ENCODE peak calls at places on chromosomes 4 and X, in eight cellular contexts. One of them, this sample, is unnamed.

GRCh38 chr4:183860726-183861125 is 44.4 kb upstream of the STOX2 start:
- DNase-seq in DMS153: peak
- DNase-seq in HAP-1: no peak
- DNase-seq in right cardiac atrium: no peak
- DNase-seq in foreskin keratinocyte: peak
- DNase-seq in HuH-7.5: no peak
- DNase-seq in neural crest cell: no peak
- DNase-seq in fibroblast of mammary gland: no peak
- DNase-seq in this sample: peak

GRCh38 chr4:113368056-113368455 is 318.6 kb downstream of the ANK2 start:
- DNase-seq in DMS153: no peak
- DNase-seq in HAP-1: no peak
- DNase-seq in right cardiac atrium: no peak
- DNase-seq in foreskin keratinocyte: no peak
- DNase-seq in HuH-7.5: no peak
- DNase-seq in neural crest cell: no peak
- DNase-seq in fibroblast of mammary gland: peak
- DNase-seq in this sample: no peak

GRCh38 chr4:89797117-89797516 is 39.8 kb downstream of the SNCA start:
- DNase-seq in DMS153: no peak
- DNase-seq in HAP-1: no peak
- DNase-seq in right cardiac atrium: peak
- DNase-seq in foreskin keratinocyte: peak
- DNase-seq in HuH-7.5: no peak
- DNase-seq in neural crest cell: no peak
- DNase-seq in fibroblast of mammary gland: peak
- DNase-seq in this sample: no peak

GRCh38 chr4:1416948-1417260 is 10.7 kb upstream of the NKX1-1 start:
- DNase-seq in DMS153: no peak
- DNase-seq in HAP-1: no peak
- DNase-seq in right cardiac atrium: no peak
- DNase-seq in foreskin keratinocyte: no peak
- DNase-seq in HuH-7.5: no peak
- DNase-seq in neural crest cell: no peak
- DNase-seq in fibroblast of mammary gland: no peak
- DNase-seq in this sample: no peak

GRCh38 chr4:6619466-6620255 is 20.8 kb upstream of the MRFAP1 start:
- DNase-seq in DMS153: no peak
- DNase-seq in HAP-1: no peak
- DNase-seq in right cardiac atrium: no peak
- DNase-seq in foreskin keratinocyte: no peak
- DNase-seq in HuH-7.5: no peak
- DNase-seq in neural crest cell: no peak
- DNase-seq in fibroblast of mammary gland: no peak
- DNase-seq in this sample: no peak

GRCh38 chrX:86002076-86002896 is 45.1 kb downstream of the CHM start:
- DNase-seq in DMS153: peak
- DNase-seq in HAP-1: peak
- DNase-seq in right cardiac atrium: peak
- DNase-seq in foreskin keratinocyte: no peak
- DNase-seq in HuH-7.5: no peak
- DNase-seq in neural crest cell: no peak
- DNase-seq in fibroblast of mammary gland: peak
- DNase-seq in this sample: no peak

GRCh38 chrX:110026099-110026844 is 23.4 kb downstream of the TMEM164 start:
- DNase-seq in DMS153: no peak
- DNase-seq in HAP-1: peak
- DNase-seq in right cardiac atrium: no peak
- DNase-seq in foreskin keratinocyte: peak
- DNase-seq in HuH-7.5: no peak
- DNase-seq in neural crest cell: no peak
- DNase-seq in fibroblast of mammary gland: peak
- DNase-seq in this sample: no peak

GRCh38 chr4:1792832-1793495 is at the start of gene FGFR3:
- DNase-seq in DMS153: no peak
- DNase-seq in HAP-1: peak
- DNase-seq in right cardiac atrium: peak
- DNase-seq in foreskin keratinocyte: no peak
- DNase-seq in HuH-7.5: peak
- DNase-seq in neural crest cell: no peak
- DNase-seq in fibroblast of mammary gland: no peak
- DNase-seq in this sample: peak

GRCh38 chr4:24560770-24561415 is 23.5 kb downstream of the DHX15 start:
- DNase-seq in DMS153: no peak
- DNase-seq in HAP-1: no peak
- DNase-seq in right cardiac atrium: no peak
- DNase-seq in foreskin keratinocyte: no peak
- DNase-seq in HuH-7.5: no peak
- DNase-seq in neural crest cell: no peak
- DNase-seq in fibroblast of mammary gland: peak
- DNase-seq in this sample: no peak

GRCh38 chrX:41890026-41890423 is 33.3 kb downstream of the CASK start:
- DNase-seq in DMS153: no peak
- DNase-seq in HAP-1: no peak
- DNase-seq in right cardiac atrium: no peak
- DNase-seq in foreskin keratinocyte: no peak
- DNase-seq in HuH-7.5: no peak
- DNase-seq in neural crest cell: no peak
- DNase-seq in fibroblast of mammary gland: no peak
- DNase-seq in this sample: no peak

GRCh38 chrX:26922278-26922677 is 540.9 kb downstream of the PPP4R3C start:
- DNase-seq in DMS153: no peak
- DNase-seq in HAP-1: no peak
- DNase-seq in right cardiac atrium: no peak
- DNase-seq in foreskin keratinocyte: no peak
- DNase-seq in HuH-7.5: no peak
- DNase-seq in neural crest cell: no peak
- DNase-seq in fibroblast of mammary gland: peak
- DNase-seq in this sample: no peak

GRCh38 chr4:25308761-25309160 is 3.8 kb upstream of the ZCCHC4 start:
- DNase-seq in DMS153: no peak
- DNase-seq in HAP-1: no peak
- DNase-seq in right cardiac atrium: no peak
- DNase-seq in foreskin keratinocyte: no peak
- DNase-seq in HuH-7.5: no peak
- DNase-seq in neural crest cell: no peak
- DNase-seq in fibroblast of mammary gland: peak
- DNase-seq in this sample: no peak

GRCh38 chr4:52037730-52038108 is 380 bp downstream of the SGCB start:
- DNase-seq in DMS153: no peak
- DNase-seq in HAP-1: peak
- DNase-seq in right cardiac atrium: peak
- DNase-seq in foreskin keratinocyte: no peak
- DNase-seq in HuH-7.5: peak
- DNase-seq in neural crest cell: peak
- DNase-seq in fibroblast of mammary gland: peak
- DNase-seq in this sample: no peak

GRCh38 chr4:86014599-86014998 is 345.3 kb downstream of the MAPK10 start:
- DNase-seq in DMS153: no peak
- DNase-seq in HAP-1: no peak
- DNase-seq in right cardiac atrium: no peak
- DNase-seq in foreskin keratinocyte: no peak
- DNase-seq in HuH-7.5: no peak
- DNase-seq in neural crest cell: no peak
- DNase-seq in fibroblast of mammary gland: peak
- DNase-seq in this sample: no peak

GRCh38 chr4:5052726-5053425 is 1.6 kb downstream of the STK32B start:
- DNase-seq in DMS153: no peak
- DNase-seq in HAP-1: no peak
- DNase-seq in right cardiac atrium: no peak
- DNase-seq in foreskin keratinocyte: peak
- DNase-seq in HuH-7.5: no peak
- DNase-seq in neural crest cell: no peak
- DNase-seq in fibroblast of mammary gland: no peak
- DNase-seq in this sample: no peak

GRCh38 chr4:14254252-14254651 is 626.7 kb upstream of the BOD1L1 start:
- DNase-seq in DMS153: no peak
- DNase-seq in HAP-1: no peak
- DNase-seq in right cardiac atrium: peak
- DNase-seq in foreskin keratinocyte: no peak
- DNase-seq in HuH-7.5: no peak
- DNase-seq in neural crest cell: peak
- DNase-seq in fibroblast of mammary gland: peak
- DNase-seq in this sample: no peak

GRCh38 chrX:47148946-47149345 is 3.9 kb downstream of the RBM10 start:
- DNase-seq in DMS153: no peak
- DNase-seq in HAP-1: no peak
- DNase-seq in right cardiac atrium: no peak
- DNase-seq in foreskin keratinocyte: no peak
- DNase-seq in HuH-7.5: no peak
- DNase-seq in neural crest cell: no peak
- DNase-seq in fibroblast of mammary gland: peak
- DNase-seq in this sample: no peak

GRCh38 chr4:74618659-74619058 is 173.7 kb downstream of the AREG start:
- DNase-seq in DMS153: no peak
- DNase-seq in HAP-1: no peak
- DNase-seq in right cardiac atrium: no peak
- DNase-seq in foreskin keratinocyte: no peak
- DNase-seq in HuH-7.5: no peak
- DNase-seq in neural crest cell: no peak
- DNase-seq in fibroblast of mammary gland: peak
- DNase-seq in this sample: no peak

GRCh38 chr4:40363382-40363920 is 28.3 kb downstream of the CHRNA9 start:
- DNase-seq in DMS153: no peak
- DNase-seq in HAP-1: no peak
- DNase-seq in right cardiac atrium: no peak
- DNase-seq in foreskin keratinocyte: no peak
- DNase-seq in HuH-7.5: no peak
- DNase-seq in neural crest cell: no peak
- DNase-seq in fibroblast of mammary gland: no peak
- DNase-seq in this sample: peak

GRCh38 chr4:182488886-182489285 is 245.7 kb downstream of the TENM3 start:
- DNase-seq in DMS153: no peak
- DNase-seq in HAP-1: no peak
- DNase-seq in right cardiac atrium: no peak
- DNase-seq in foreskin keratinocyte: no peak
- DNase-seq in HuH-7.5: no peak
- DNase-seq in neural crest cell: no peak
- DNase-seq in fibroblast of mammary gland: no peak
- DNase-seq in this sample: no peak

GRCh38 chrX:9677098-9677739 is 88.4 kb downstream of the GPR143 start:
- DNase-seq in DMS153: peak
- DNase-seq in HAP-1: no peak
- DNase-seq in right cardiac atrium: no peak
- DNase-seq in foreskin keratinocyte: peak
- DNase-seq in HuH-7.5: no peak
- DNase-seq in neural crest cell: no peak
- DNase-seq in fibroblast of mammary gland: peak
- DNase-seq in this sample: no peak

GRCh38 chr4:184534511-184535391 is 60.4 kb upstream of the IRF2 start:
- DNase-seq in DMS153: no peak
- DNase-seq in HAP-1: no peak
- DNase-seq in right cardiac atrium: no peak
- DNase-seq in foreskin keratinocyte: no peak
- DNase-seq in HuH-7.5: no peak
- DNase-seq in neural crest cell: no peak
- DNase-seq in fibroblast of mammary gland: peak
- DNase-seq in this sample: no peak

GRCh38 chr4:78171482-78171881 is 114.4 kb downstream of the FRAS1 start:
- DNase-seq in DMS153: no peak
- DNase-seq in HAP-1: no peak
- DNase-seq in right cardiac atrium: no peak
- DNase-seq in foreskin keratinocyte: no peak
- DNase-seq in HuH-7.5: no peak
- DNase-seq in neural crest cell: no peak
- DNase-seq in fibroblast of mammary gland: no peak
- DNase-seq in this sample: no peak

GRCh38 chr4:61532324-61532723 is 332.2 kb downstream of the ADGRL3 start:
- DNase-seq in DMS153: no peak
- DNase-seq in HAP-1: no peak
- DNase-seq in right cardiac atrium: no peak
- DNase-seq in foreskin keratinocyte: no peak
- DNase-seq in HuH-7.5: no peak
- DNase-seq in neural crest cell: peak
- DNase-seq in fibroblast of mammary gland: no peak
- DNase-seq in this sample: no peak

GRCh38 chr4:118718511-118719170 is 33.4 kb downstream of the METTL14 start:
- DNase-seq in DMS153: no peak
- DNase-seq in HAP-1: no peak
- DNase-seq in right cardiac atrium: no peak
- DNase-seq in foreskin keratinocyte: peak
- DNase-seq in HuH-7.5: no peak
- DNase-seq in neural crest cell: no peak
- DNase-seq in fibroblast of mammary gland: no peak
- DNase-seq in this sample: no peak

GRCh38 chr4:8727131-8727530 is 134.6 kb downstream of the CPZ start:
- DNase-seq in DMS153: no peak
- DNase-seq in HAP-1: no peak
- DNase-seq in right cardiac atrium: no peak
- DNase-seq in foreskin keratinocyte: no peak
- DNase-seq in HuH-7.5: no peak
- DNase-seq in neural crest cell: no peak
- DNase-seq in fibroblast of mammary gland: no peak
- DNase-seq in this sample: no peak

GRCh38 chrX:105876658-105877057 is 54.3 kb downstream of the NRK start:
- DNase-seq in DMS153: no peak
- DNase-seq in HAP-1: peak
- DNase-seq in right cardiac atrium: no peak
- DNase-seq in foreskin keratinocyte: no peak
- DNase-seq in HuH-7.5: no peak
- DNase-seq in neural crest cell: no peak
- DNase-seq in fibroblast of mammary gland: peak
- DNase-seq in this sample: no peak

GRCh38 chr4:53497446-53498069 is 93.7 kb downstream of the LNX1 start:
- DNase-seq in DMS153: no peak
- DNase-seq in HAP-1: peak
- DNase-seq in right cardiac atrium: peak
- DNase-seq in foreskin keratinocyte: no peak
- DNase-seq in HuH-7.5: no peak
- DNase-seq in neural crest cell: peak
- DNase-seq in fibroblast of mammary gland: peak
- DNase-seq in this sample: no peak

GRCh38 chrX:17644001-17644400 is 93.3 kb upstream of the SCML1 start:
- DNase-seq in DMS153: no peak
- DNase-seq in HAP-1: no peak
- DNase-seq in right cardiac atrium: no peak
- DNase-seq in foreskin keratinocyte: no peak
- DNase-seq in HuH-7.5: no peak
- DNase-seq in neural crest cell: no peak
- DNase-seq in fibroblast of mammary gland: no peak
- DNase-seq in this sample: no peak

GRCh38 chr4:174999407-174999806 is 81.2 kb downstream of the ADAM29 start:
- DNase-seq in DMS153: no peak
- DNase-seq in HAP-1: no peak
- DNase-seq in right cardiac atrium: no peak
- DNase-seq in foreskin keratinocyte: no peak
- DNase-seq in HuH-7.5: no peak
- DNase-seq in neural crest cell: no peak
- DNase-seq in fibroblast of mammary gland: peak
- DNase-seq in this sample: no peak

GRCh38 chrX:31435592-31435991 is 363.8 kb upstream of the FTHL17 start:
- DNase-seq in DMS153: no peak
- DNase-seq in HAP-1: peak
- DNase-seq in right cardiac atrium: peak
- DNase-seq in foreskin keratinocyte: no peak
- DNase-seq in HuH-7.5: no peak
- DNase-seq in neural crest cell: peak
- DNase-seq in fibroblast of mammary gland: no peak
- DNase-seq in this sample: no peak

GRCh38 chr4:53479731-53480525 is 102.5 kb downstream of the FIP1L1 start:
- DNase-seq in DMS153: no peak
- DNase-seq in HAP-1: no peak
- DNase-seq in right cardiac atrium: no peak
- DNase-seq in foreskin keratinocyte: no peak
- DNase-seq in HuH-7.5: no peak
- DNase-seq in neural crest cell: no peak
- DNase-seq in fibroblast of mammary gland: peak
- DNase-seq in this sample: no peak

GRCh38 chr4:169179609-169180526 is 90.9 kb downstream of the SH3RF1 start:
- DNase-seq in DMS153: no peak
- DNase-seq in HAP-1: peak
- DNase-seq in right cardiac atrium: no peak
- DNase-seq in foreskin keratinocyte: no peak
- DNase-seq in HuH-7.5: no peak
- DNase-seq in neural crest cell: no peak
- DNase-seq in fibroblast of mammary gland: no peak
- DNase-seq in this sample: no peak

GRCh38 chrX:150084474-150085229 is 146.4 kb upstream of the EOLA2 start:
- DNase-seq in DMS153: no peak
- DNase-seq in HAP-1: no peak
- DNase-seq in right cardiac atrium: no peak
- DNase-seq in foreskin keratinocyte: no peak
- DNase-seq in HuH-7.5: no peak
- DNase-seq in neural crest cell: no peak
- DNase-seq in fibroblast of mammary gland: peak
- DNase-seq in this sample: no peak

This sample was measured in T47D.